ENCODE peak calls at places on chromosomes 13 and 19, in six cellular contexts. K is adrenal gland, Q is heart right ventricle, H is kidney epithelial cell, F is fibroblast of mammary gland, V is transverse colon. Z is an unnamed sample.

GRCh38 chr19:5150331-5150901 is 181.5 kb downstream of the KDM4B start:
- DNase-seq in Q (no peak), V (no peak), K (peak; percentile 14), H (no peak), F (no peak), Z (no peak)

GRCh38 chr19:2888739-2889224 is 11.9 kb upstream of the ZNF57 start:
- DNase-seq in V (peak; percentile 23), K (peak; percentile 44), H (no peak), F (no peak), Q (no peak), Z (no peak)

GRCh38 chr19:35845215-35846037 is 6.9 kb downstream of the NPHS1 start:
- DNase-seq in K (no peak), H (no peak), Q (no peak), V (peak; percentile 41), F (peak; percentile 28), Z (no peak)

GRCh38 chr19:3950871-3951861 is 18.3 kb downstream of the NMRK2 start:
- DNase-seq in F (no peak), Q (peak; percentile 76), V (no peak), H (no peak), K (peak; percentile 60), Z (no peak)

GRCh38 chr19:27765912-27766725 is 1446.8 kb downstream of the UQCRFS1 start:
- DNase-seq in V (no peak), F (no peak), K (no peak), Q (no peak), H (no peak), Z (no peak)

GRCh38 chr19:6536138-6536671 is 5.4 kb downstream of the TNFSF9 start:
- DNase-seq in H (no peak), Q (no peak), F (peak; percentile 41), K (no peak), V (peak; percentile 74), Z (no peak)

GRCh38 chr13:90686438-90686837 is 661.0 kb upstream of the MIR17HG start:
- DNase-seq in V (no peak), F (peak; percentile 88), Q (peak; percentile 4), K (no peak), H (peak; percentile 29), Z (no peak)

GRCh38 chr19:609001-609340 is 19.3 kb downstream of the HCN2 start:
- DNase-seq in H (no peak), K (no peak), Q (no peak), V (peak; percentile 57), F (no peak), Z (no peak)

GRCh38 chr13:23743269-23743668 is 145.9 kb downstream of the MIPEP start:
- DNase-seq in V (no peak), K (no peak), F (no peak), Q (no peak), H (no peak), Z (no peak)

DNA sequence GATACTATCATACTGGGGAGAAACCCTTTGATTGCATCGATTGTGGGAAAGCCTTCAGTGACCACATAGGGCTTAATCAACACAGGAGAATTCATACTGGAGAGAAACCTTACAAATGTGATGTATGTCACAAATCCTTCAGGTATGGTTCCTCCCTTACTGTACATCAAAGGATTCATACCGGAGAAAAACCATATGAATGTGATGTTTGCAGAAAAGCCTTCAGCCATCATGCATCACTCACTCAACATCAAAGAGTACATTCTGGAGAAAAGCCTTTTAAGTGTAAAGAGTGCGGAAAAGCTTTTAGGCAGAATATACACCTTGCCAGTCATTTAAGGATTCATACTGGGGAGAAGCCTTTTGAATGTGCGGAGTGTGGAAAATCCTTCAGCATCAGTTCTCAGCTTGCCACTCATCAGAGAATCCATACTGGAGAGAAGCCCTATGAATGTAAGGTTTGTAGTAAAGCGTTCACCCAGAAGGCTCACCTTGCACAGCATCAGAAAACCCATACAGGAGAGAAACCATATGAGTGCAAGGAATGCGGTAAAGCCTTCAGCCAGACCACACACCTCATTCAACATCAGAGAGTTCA is 12.9 kb upstream of the ZNF470 start:
- DNase-seq in H (no peak), K (no peak), V (no peak), Q (no peak), F (peak; percentile 15), Z (no peak)
- H3K4me3 ChIP-seq in H (no peak overlapping the region), K (no peak overlapping the region), V (no peak overlapping the region), Q (no peak overlapping the region), F (no peak overlapping the region), Z (no peak overlapping the region)

GRCh38 chr13:109547942-109548860 is 238.2 kb downstream of the IRS2 start:
- DNase-seq in Q (no peak), F (no peak), H (no peak), K (no peak), V (no peak), Z (no peak)
- H3K4me3 ChIP-seq in Q (no peak overlapping the region), F (no peak overlapping the region), H (no peak overlapping the region), K (no peak overlapping the region), V (no peak overlapping the region), Z (no peak overlapping the region)

GRCh38 chr19:23515551-23515950 is 120.3 kb upstream of the ZNF91 start:
- DNase-seq in K (no peak), F (no peak), Q (no peak), V (no peak), H (no peak), Z (no peak)
- H3K4me3 ChIP-seq in K (no peak overlapping the region), F (no peak overlapping the region), Q (no peak overlapping the region), V (no peak overlapping the region), H (no peak overlapping the region), Z (no peak overlapping the region)

GRCh38 chr19:38024991-38025716 is 118.1 kb downstream of the SIPA1L3 start:
- DNase-seq in Q (no peak), V (no peak), F (no peak), K (no peak), H (no peak), Z (no peak)
- H3K4me3 ChIP-seq in Q (no peak overlapping the region), V (no peak overlapping the region), F (no peak overlapping the region), K (no peak overlapping the region), H (no peak overlapping the region), Z (no peak overlapping the region)

GRCh38 chr19:42042455-42043170 is 27.4 kb downstream of the GRIK5 start:
- DNase-seq in V (no peak), Q (no peak), K (no peak), F (no peak), H (no peak), Z (no peak)
- H3K4me3 ChIP-seq in V (no peak overlapping the region), Q (no peak overlapping the region), K (no peak overlapping the region), F (no peak overlapping the region), H (no peak overlapping the region), Z (no peak overlapping the region)

GRCh38 chr19:40811478-40812341 is 12.7 kb downstream of the EGLN2 start:
- DNase-seq in K (no peak), Q (no peak), F (no peak), V (no peak), H (no peak), Z (peak; percentile 44)
- H3K4me3 ChIP-seq in K (no peak overlapping the region), Q (peak overlapping the region; percentile 64), F (no peak overlapping the region), V (peak overlapping the region; percentile 53), H (no peak overlapping the region), Z (peak overlapping the region; percentile 71)

GRCh38 chr13:19862511-19863313 is 737 bp downstream of the ZMYM5 start:
- DNase-seq in K (peak; percentile 41), H (no peak), Q (peak; percentile 29), F (peak; percentile 31), V (peak; percentile 35), Z (peak; percentile 24)

GRCh38 chr13:19861762-19862161 is 1.7 kb downstream of the ZMYM5 start:
- DNase-seq in Q (no peak), H (no peak), V (no peak), F (no peak), K (no peak), Z (no peak)

GRCh38 chr13:19863323-19864017 is at the start of gene ZMYM5:
- DNase-seq in F (peak; percentile 99), H (peak; percentile 94), Q (peak; percentile 99), K (peak; percentile 98), V (peak; percentile 99), Z (peak; percentile 98)

GRCh38 chr13:19864018-19864338 is 529 bp upstream of the ZMYM5 start:
- DNase-seq in H (no peak), Q (peak; percentile 74), K (peak; percentile 67), V (peak; percentile 76), F (peak; percentile 77), Z (peak; percentile 72)

DNA sequence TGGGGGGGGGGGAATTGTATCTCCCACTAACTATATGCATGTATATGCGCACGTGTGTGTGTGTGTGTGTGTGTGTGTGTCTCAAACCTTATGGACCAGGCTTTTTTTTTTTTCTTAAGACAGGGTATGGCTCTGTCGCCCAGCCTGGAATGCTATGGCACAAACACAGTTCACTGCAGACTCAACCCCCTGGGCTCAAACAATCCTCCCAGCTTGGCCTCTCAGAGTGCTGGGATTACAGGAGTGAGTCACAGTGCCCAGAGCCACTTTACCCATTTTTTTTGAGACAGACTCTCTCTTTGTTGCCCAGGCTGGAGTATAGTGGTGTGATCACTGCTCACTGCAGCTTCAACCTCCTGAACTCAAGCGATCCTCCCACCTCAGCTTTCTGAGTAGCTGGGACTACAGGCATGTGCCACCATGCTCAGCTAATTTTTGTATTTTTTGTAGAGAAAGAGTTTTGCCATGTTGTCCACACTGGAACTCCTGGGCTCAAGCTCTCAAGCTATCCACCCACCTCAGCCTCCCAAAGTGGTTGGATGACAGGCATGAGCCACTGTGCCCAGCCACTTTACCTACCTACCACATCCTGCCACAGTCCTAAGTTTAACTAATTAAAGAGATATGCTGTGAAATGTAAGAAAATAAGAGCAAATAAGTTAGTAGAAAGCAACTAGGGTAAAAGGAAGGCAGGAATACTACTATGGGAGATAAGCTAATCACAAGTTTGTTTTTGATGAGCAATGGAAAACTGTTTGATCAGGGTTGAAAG is 2.4 kb downstream of the ZMYM5 start:
- DNase-seq in Q (no peak), V (no peak), F (peak; percentile 66), K (peak; percentile 59), H (peak; percentile 34), Z (peak; percentile 15)
- H3K4me3 ChIP-seq in Q (peak overlapping the region; percentile 84), V (peak overlapping the region; percentile 69), F (peak overlapping the region; percentile 7), K (no peak overlapping the region), H (no peak overlapping the region), Z (peak overlapping the region; percentile 71)

GRCh38 chr13:73334459-73334858 is 275.7 kb downstream of the KLF5 start:
- DNase-seq in F (peak; percentile 36), V (no peak), Q (no peak), H (no peak), K (no peak), Z (no peak)

GRCh38 chr13:73335938-73336337 is 277.1 kb downstream of the KLF5 start:
- DNase-seq in F (no peak), V (no peak), H (no peak), K (no peak), Q (no peak), Z (no peak)

GRCh38 chr13:73337511-73337910 is 278.7 kb downstream of the KLF5 start:
- DNase-seq in H (no peak), Q (no peak), K (no peak), F (no peak), V (no peak), Z (no peak)

GRCh38 chr13:73336789-73337188 is 278.0 kb downstream of the KLF5 start:
- DNase-seq in Q (no peak), F (no peak), K (no peak), H (no peak), V (no peak), Z (no peak)

GRCh38 chr13:73335226-73335625 is 276.4 kb downstream of the KLF5 start:
- DNase-seq in H (peak; percentile 73), F (peak; percentile 87), K (no peak), Q (no peak), V (no peak), Z (no peak)
- H3K4me3 ChIP-seq in H (no peak overlapping the region), F (no peak overlapping the region), K (no peak overlapping the region), Q (no peak overlapping the region), V (no peak overlapping the region), Z (no peak overlapping the region)

DNA sequence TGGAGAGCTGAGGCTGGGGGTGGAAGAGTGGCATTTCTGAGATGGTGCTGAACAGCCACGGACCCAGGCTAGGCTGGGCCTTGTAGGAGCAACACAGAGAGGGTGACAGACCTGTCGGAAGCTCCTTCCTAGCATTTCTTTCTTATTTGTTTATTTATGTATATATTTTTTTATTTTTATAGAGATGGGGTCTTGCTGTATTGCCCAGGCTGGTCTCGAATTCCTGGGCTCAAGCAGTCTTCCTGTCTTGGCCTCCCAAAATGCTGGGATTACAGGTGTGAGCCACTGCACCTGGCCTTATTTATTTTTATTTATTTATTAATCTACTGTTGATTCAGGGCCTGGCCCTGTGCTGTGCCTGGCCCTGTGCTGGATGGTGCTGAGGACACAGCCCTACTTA is 6.5 kb downstream of the CIC start:
- DNase-seq in V (no peak), K (no peak), F (no peak), Q (no peak), H (no peak), Z (no peak)
- H3K4me3 ChIP-seq in V (no peak overlapping the region), K (no peak overlapping the region), F (no peak overlapping the region), Q (no peak overlapping the region), H (no peak overlapping the region), Z (no peak overlapping the region)

Z was measured in neuronal stem cell.